ENCODE peak calls at places on chromosomes 5 and 9, in eight cellular contexts. R, D, J, G, C, V, W and Y are unnamed samples.

GRCh38 chr5:115069087-115069968 is 100.4 kb downstream of the TRIM36 start:
- DNase-seq in W (peak; percentile 58), V (no peak), G (no peak), J (peak; percentile 61), R (no peak), C (peak; percentile 27), D (peak; percentile 35), Y (peak; percentile 24)

GRCh38 chr5:109326864-109327263 is 82.9 kb downstream of the PJA2 start:
- DNase-seq in C (no peak), V (no peak), D (no peak), J (no peak), R (no peak), G (no peak), W (no peak), Y (no peak)

GRCh38 chr9:92486371-92486770 is 4.1 kb upstream of the ASPN start:
- DNase-seq in J (no peak), R (no peak), C (no peak), W (no peak), G (no peak), V (no peak), D (no peak), Y (no peak)

GRCh38 chr5:85484982-85485574 is 1100.4 kb upstream of the EDIL3 start:
- DNase-seq in R (no peak), D (no peak), J (no peak), V (no peak), C (no peak), G (no peak), W (no peak), Y (no peak)

GRCh38 chr9:16815042-16815441 is 55.4 kb downstream of the BNC2 start:
- DNase-seq in R (no peak), W (no peak), V (no peak), D (no peak), C (no peak), G (no peak), J (no peak), Y (no peak)

GRCh38 chr5:60675286-60675685 is 24.7 kb downstream of the DEPDC1B start:
- DNase-seq in J (no peak), W (no peak), V (no peak), G (no peak), R (no peak), D (no peak), C (no peak), Y (no peak)

GRCh38 chr5:156802501-156802900 is 47.6 kb upstream of the PPP1R2B start:
- DNase-seq in D (no peak), C (no peak), G (no peak), W (no peak), J (no peak), R (no peak), V (no peak), Y (no peak)

GRCh38 chr5:125375143-125375542 is 628.7 kb upstream of the ZNF608 start:
- DNase-seq in R (no peak), W (no peak), C (no peak), V (no peak), D (no peak), G (no peak), J (no peak), Y (no peak)

GRCh38 chr5:39675676-39676075 is 250.9 kb upstream of the DAB2 start:
- DNase-seq in W (no peak), R (no peak), C (no peak), D (no peak), G (no peak), V (no peak), J (peak; percentile 11), Y (no peak)

GRCh38 chr5:4563400-4563799 is 576.7 kb upstream of the ADAMTS16 start:
- DNase-seq in C (no peak), G (no peak), V (no peak), J (peak; percentile 4), W (no peak), D (no peak), R (no peak), Y (peak; percentile 49)
- TF ChIP-seq CTCF in C (no peak), G (no peak), V (no peak), J (no peak), W (no peak), D (no peak), R (peak; percentile 69), Y (peak; percentile 85)

DNA sequence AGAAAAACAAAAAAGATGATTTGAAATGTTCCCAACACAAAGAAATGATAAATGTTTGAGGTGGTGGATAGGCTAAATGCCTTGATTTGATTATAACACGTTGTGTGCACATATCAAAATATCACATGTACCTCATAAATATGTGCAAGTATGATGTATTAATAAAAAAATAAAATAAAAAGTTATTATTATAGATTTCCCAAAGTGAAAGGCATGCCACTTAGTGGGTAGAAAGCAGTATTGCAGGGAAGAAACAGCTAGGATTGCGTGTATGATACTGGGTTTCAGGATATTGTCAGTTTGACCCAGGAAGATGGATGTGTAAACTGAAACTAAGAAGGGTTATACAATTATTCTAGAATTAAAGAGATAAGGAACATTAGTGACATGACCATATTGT is 3.6 kb upstream of the TMEM38B start:
- DNase-seq in J (peak; percentile 43), R (no peak), V (no peak), G (no peak), D (no peak), C (no peak), W (peak; percentile 22), Y (no peak)
- TF ChIP-seq CTCF in J (peak; percentile 64), R (peak; percentile 63), V (no peak), G (peak; percentile 16), D (peak; percentile 41), C (peak; percentile 65), W (peak; percentile 49), Y (peak; percentile 67)

GRCh38 chr5:84274585-84275468 is 109.9 kb downstream of the EDIL3 start:
- DNase-seq in W (peak; percentile 28), V (peak; percentile 15), J (peak; percentile 66), R (no peak), C (no peak), D (peak; percentile 50), G (no peak), Y (no peak)
- TF ChIP-seq CTCF in W (peak; percentile 48), V (peak; percentile 49), J (peak; percentile 66), R (peak; percentile 64), C (peak; percentile 63), D (peak; percentile 61), G (no peak), Y (peak; percentile 48)

GRCh38 chr5:45774528-45774927 is 78.3 kb upstream of the HCN1 start:
- DNase-seq in D (no peak), R (no peak), C (no peak), V (no peak), G (no peak), J (no peak), W (no peak), Y (no peak)
- TF ChIP-seq CTCF in D (peak; percentile 22), R (peak; percentile 75), C (no peak), V (no peak), G (peak; percentile 22), J (no peak), W (no peak), Y (no peak)

DNA sequence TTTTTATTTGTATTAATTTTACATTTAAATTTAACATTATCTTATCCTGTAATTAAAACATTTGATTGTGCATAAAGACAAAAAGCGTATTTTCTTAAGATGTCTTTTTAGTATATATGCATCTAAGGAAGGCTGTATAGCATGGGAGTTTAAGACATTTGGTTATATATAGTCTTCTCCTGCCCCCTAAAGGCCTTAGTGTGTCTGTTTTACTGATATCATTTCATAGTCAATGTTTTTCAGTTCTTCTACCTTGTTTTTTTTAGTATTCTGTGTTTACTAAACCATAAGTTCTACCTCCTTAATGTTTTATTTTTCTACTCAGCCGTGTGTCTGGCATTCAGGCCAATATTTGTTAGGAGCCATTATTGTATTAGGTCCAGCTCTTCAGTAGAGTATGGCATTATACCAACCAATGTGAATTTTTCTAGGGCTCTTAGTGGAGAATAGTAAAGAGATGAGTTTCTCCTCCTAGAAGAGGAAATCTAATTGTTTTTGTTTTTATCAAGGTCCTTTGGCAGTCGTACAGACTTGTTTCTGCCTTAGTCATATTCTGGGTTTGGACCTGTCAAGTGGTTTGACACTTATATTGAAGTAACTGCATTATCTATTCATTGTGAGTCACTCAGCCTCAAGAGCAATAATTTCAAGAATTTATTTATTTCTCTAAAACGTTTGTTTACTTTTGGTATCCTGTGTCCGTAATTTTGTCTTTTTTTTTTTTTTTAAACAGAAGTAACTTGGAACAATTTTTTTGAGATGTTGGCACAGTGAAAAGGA is 74.8 kb downstream of the SLF1 start:
- DNase-seq in J (peak; percentile 91), W (peak; percentile 93), C (peak; percentile 59), D (no peak), R (peak; percentile 45), G (no peak), V (no peak), Y (no peak)
- TF ChIP-seq CTCF in J (peak; percentile 48), W (peak; percentile 49), C (peak; percentile 55), D (no peak), R (peak; percentile 64), G (peak; percentile 23), V (peak; percentile 38), Y (no peak)